ENCODE peak calls at places on chromosomes 3 and 15, in six cellular contexts. R is NB4, T is GM12878, G is A549, P is endothelial cell of umbilical vein, M is K562. Z is an unnamed sample.

GRCh38 chr15:33293619-33294309 is 17.0 kb upstream of the RYR3 start:
- DNase-seq in R (no peak), T (no peak), G (no peak), P (peak), M (no peak), Z (no peak)

GRCh38 chr3:70754314-70754713 is 441.9 kb upstream of the MDFIC2 start:
- DNase-seq in R (peak), T (no peak), G (no peak), P (no peak), M (no peak), Z (no peak)

GRCh38 chr3:12965999-12966846 is 107.0 kb downstream of the IQSEC1 start:
- DNase-seq in R (no peak), T (no peak), G (no peak), P (peak), M (no peak), Z (no peak)

GRCh38 chr15:65069179-65069578 is 1.4 kb upstream of the RASL12 start:
- DNase-seq in R (no peak), T (no peak), G (no peak), P (no peak), M (no peak), Z (no peak)

GRCh38 chr15:70633394-70633793 is 130.0 kb downstream of the UACA start:
- DNase-seq in R (peak), T (no peak), G (no peak), P (no peak), M (no peak), Z (no peak)

GRCh38 chr3:178439504-178439903 is 96.7 kb upstream of the KCNMB2 start:
- DNase-seq in R (no peak), T (no peak), G (peak), P (peak), M (no peak), Z (no peak)

GRCh38 chr15:23039917-23040281 is 530 bp upstream of the TUBGCP5 start:
- DNase-seq in R (no peak), T (no peak), G (no peak), P (no peak), M (no peak), Z (no peak)

GRCh38 chr3:144864646-144865045 is 893.0 kb downstream of the DIPK2A start:
- DNase-seq in R (no peak), T (no peak), G (no peak), P (no peak), M (no peak), Z (no peak)

GRCh38 chr15:47405768-47406167 is 311.5 kb upstream of the SEMA6D start:
- DNase-seq in R (no peak), T (no peak), G (no peak), P (no peak), M (no peak), Z (no peak)

GRCh38 chr3:141436180-141436579 is 50.6 kb upstream of the RASA2 start:
- DNase-seq in R (no peak), T (no peak), G (no peak), P (no peak), M (no peak), Z (no peak)

GRCh38 chr15:45588199-45588910 is 1.2 kb downstream of the BLOC1S6 start:
- DNase-seq in R (peak), T (no peak), G (no peak), P (peak), M (no peak), Z (peak)

GRCh38 chr15:65071381-65071811 is 3.6 kb upstream of the RASL12 start:
- DNase-seq in R (no peak), T (no peak), G (no peak), P (no peak), M (no peak), Z (no peak)

GRCh38 chr3:181567446-181568075 is 144.2 kb upstream of the SOX2 start:
- DNase-seq in R (no peak), T (no peak), G (no peak), P (no peak), M (no peak), Z (no peak)

GRCh38 chr3:42184622-42185010 is 81.4 kb downstream of the CCK start:
- DNase-seq in R (no peak), T (no peak), G (no peak), P (no peak), M (no peak), Z (no peak)

GRCh38 chr3:137509354-137510045 is 254.6 kb upstream of the SOX14 start:
- DNase-seq in R (no peak), T (no peak), G (no peak), P (no peak), M (no peak), Z (peak)

GRCh38 chr3:112074616-112075497 is 11.3 kb upstream of the C3orf52 start:
- DNase-seq in R (no peak), T (no peak), G (peak), P (peak), M (no peak), Z (peak)

GRCh38 chr3:97510795-97511194 is 253.8 kb upstream of the ARL6 start:
- DNase-seq in R (no peak), T (no peak), G (no peak), P (no peak), M (no peak), Z (no peak)

GRCh38 chr15:33032053-33032452 is 162.5 kb downstream of the FMN1 start:
- DNase-seq in R (no peak), T (no peak), G (no peak), P (no peak), M (no peak), Z (no peak)

GRCh38 chr3:59709702-59710555 is 660.1 kb upstream of the CFAP20DC start:
- DNase-seq in R (peak), T (no peak), G (no peak), P (no peak), M (no peak), Z (no peak)

GRCh38 chr3:175312766-175313165 is 453.6 kb downstream of the NAALADL2 start:
- DNase-seq in R (no peak), T (no peak), G (no peak), P (no peak), M (no peak), Z (no peak)

GRCh38 chr15:90451215-90451850 is 63.3 kb downstream of the IQGAP1 start:
- DNase-seq in R (no peak), T (no peak), G (no peak), P (no peak), M (no peak), Z (no peak)

GRCh38 chr15:56817266-56817665 is 84.0 kb upstream of the ZNF280D start:
- DNase-seq in R (no peak), T (no peak), G (no peak), P (peak), M (no peak), Z (no peak)

GRCh38 chr15:60389261-60390077 is 8.3 kb downstream of the ANXA2 start:
- DNase-seq in R (no peak), T (peak), G (no peak), P (no peak), M (no peak), Z (no peak)

GRCh38 chr3:10155123-10155472 is 9.6 kb upstream of the IRAK2 start:
- DNase-seq in R (no peak), T (no peak), G (no peak), P (no peak), M (no peak), Z (no peak)

GRCh38 chr3:10160346-10160745 is 4.4 kb upstream of the IRAK2 start:
- DNase-seq in R (no peak), T (no peak), G (no peak), P (no peak), M (no peak), Z (no peak)

GRCh38 chr3:10155658-10156057 is 9.1 kb upstream of the IRAK2 start:
- DNase-seq in R (no peak), T (no peak), G (no peak), P (no peak), M (no peak), Z (no peak)

GRCh38 chr3:10154335-10155122 is 10.2 kb upstream of the IRAK2 start:
- DNase-seq in R (no peak), T (no peak), G (no peak), P (no peak), M (no peak), Z (no peak)

GRCh38 chr3:10157015-10157414 is 7.7 kb upstream of the IRAK2 start:
- DNase-seq in R (no peak), T (no peak), G (no peak), P (no peak), M (no peak), Z (no peak)
- TF ChIP-seq MYC in R (no peak), T (no peak), G (no peak), P (no peak), M (no peak), Z (no peak)

GRCh38 chr3:170043506-170043905 is 5.7 kb downstream of the GPR160 start:
- DNase-seq in R (no peak), T (no peak), G (no peak), P (no peak), M (no peak), Z (no peak)

GRCh38 chr3:170040283-170040907 is 2.6 kb downstream of the GPR160 start:
- DNase-seq in R (no peak), T (no peak), G (no peak), P (no peak), M (no peak), Z (no peak)

GRCh38 chr3:170033489-170033888 is 4.3 kb upstream of the GPR160 start:
- DNase-seq in R (peak), T (no peak), G (no peak), P (no peak), M (no peak), Z (no peak)

GRCh38 chr3:170037463-170038433 is at the start of gene GPR160:
- DNase-seq in R (peak), T (no peak), G (peak), P (peak), M (peak), Z (peak)

GRCh38 chr3:170038434-170039110 is 777 bp downstream of the GPR160 start:
- DNase-seq in R (peak), T (no peak), G (no peak), P (no peak), M (no peak), Z (no peak)
- TF ChIP-seq MYC in R (no peak), T (no peak), G (no peak), P (no peak), M (no peak), Z (no peak)

GRCh38 chr3:184368116-184368803 is 6.8 kb downstream of the POLR2H start:
- DNase-seq in R (no peak), T (no peak), G (no peak), P (no peak), M (no peak), Z (no peak)
- TF ChIP-seq MYC in R (no peak), T (no peak), G (no peak), P (no peak), M (no peak), Z (no peak)

DNA sequence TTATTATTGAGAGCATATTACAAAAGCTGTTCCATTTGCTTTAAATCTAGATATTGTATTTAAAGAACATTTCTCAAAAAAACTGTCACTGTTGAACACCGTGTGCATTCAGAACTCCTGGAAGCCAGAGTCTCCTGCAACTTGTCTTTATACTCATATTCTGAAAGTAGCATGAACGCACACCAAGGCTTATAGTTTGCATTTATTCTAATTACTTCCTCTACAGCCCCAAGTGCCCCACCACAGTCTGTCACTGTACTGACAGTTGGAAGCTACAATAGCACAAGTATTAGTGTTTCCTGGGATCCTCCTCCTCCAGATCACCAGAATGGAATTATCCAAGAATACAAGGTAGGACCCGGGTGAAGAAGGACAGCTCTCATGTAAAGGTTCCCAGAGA is 537.4 kb downstream of the ROBO2 start:
- DNase-seq in R (no peak), T (no peak), G (no peak), P (no peak), M (no peak), Z (no peak)
- TF ChIP-seq MYC in R (no peak), T (no peak), G (no peak), P (no peak), M (no peak), Z (no peak)

GRCh38 chr3:50177346-50177745 is 14.1 kb upstream of the GNAT1 start:
- DNase-seq in R (no peak), T (no peak), G (no peak), P (no peak), M (no peak), Z (no peak)
- TF ChIP-seq MYC in R (no peak), T (no peak), G (no peak), P (no peak), M (no peak), Z (no peak)

GRCh38 chr3:33578325-33579180 is 138.3 kb upstream of the UBP1 start:
- DNase-seq in R (no peak), T (no peak), G (peak), P (peak), M (no peak), Z (peak)
- TF ChIP-seq MYC in R (no peak), T (no peak), G (no peak), P (no peak), M (no peak), Z (no peak)

GRCh38 chr3:172104471-172105072 is 65.2 kb downstream of the FNDC3B start:
- DNase-seq in R (no peak), T (no peak), G (no peak), P (peak), M (no peak), Z (no peak)

GRCh38 chr3:172110127-172110779 is 70.9 kb downstream of the FNDC3B start:
- DNase-seq in R (no peak), T (no peak), G (no peak), P (no peak), M (no peak), Z (no peak)

GRCh38 chr3:172106989-172107388 is 67.6 kb downstream of the FNDC3B start:
- DNase-seq in R (peak), T (peak), G (no peak), P (no peak), M (peak), Z (no peak)

GRCh38 chr3:172106037-172106559 is 66.7 kb downstream of the FNDC3B start:
- DNase-seq in R (no peak), T (no peak), G (no peak), P (no peak), M (no peak), Z (no peak)

GRCh38 chr3:172107403-172107802 is 68.0 kb downstream of the FNDC3B start:
- DNase-seq in R (peak), T (peak), G (no peak), P (no peak), M (peak), Z (no peak)
- TF ChIP-seq MYC in R (no peak), T (no peak), G (no peak), P (no peak), M (no peak), Z (no peak)

GRCh38 chr15:89099968-89100367 is 11.7 kb downstream of the ABHD2 start:
- DNase-seq in R (no peak), T (no peak), G (no peak), P (no peak), M (no peak), Z (no peak)

GRCh38 chr15:89103481-89104171 is 15.4 kb downstream of the ABHD2 start:
- DNase-seq in R (no peak), T (no peak), G (no peak), P (no peak), M (no peak), Z (no peak)

GRCh38 chr15:89098281-89098680 is 10.0 kb downstream of the ABHD2 start:
- DNase-seq in R (no peak), T (no peak), G (no peak), P (no peak), M (no peak), Z (no peak)

GRCh38 chr15:89104172-89104564 is 15.9 kb downstream of the ABHD2 start:
- DNase-seq in R (no peak), T (no peak), G (no peak), P (no peak), M (no peak), Z (no peak)

GRCh38 chr15:89101302-89102191 is 13.3 kb downstream of the ABHD2 start:
- DNase-seq in R (no peak), T (no peak), G (peak), P (peak), M (no peak), Z (peak)
- TF ChIP-seq MYC in R (no peak), T (no peak), G (peak), P (no peak), M (no peak), Z (no peak)